ENCODE peak calls at places on chromosome X, in five cellular contexts. P, O, X, U and Z are unnamed samples.
A peak's percentile ranks its signal among the peaks of the same experiment; 100 is the strongest.

GRCh38 chrX:147550217-147550616 is 361.5 kb upstream of the FMR1 start:
- DNase-seq in O (no peak), P (no peak), X (no peak), U (no peak), Z (no peak)

GRCh38 chrX:40418413-40419195 is 162.2 kb upstream of the ATP6AP2 start:
- DNase-seq in O (no peak), X (peak; percentile 5), P (no peak), U (no peak), Z (no peak)

GRCh38 chrX:38220024-38220935 is at the start of gene SRPX:
- DNase-seq in X (peak; percentile 64), O (no peak), U (no peak), P (no peak), Z (no peak)

GRCh38 chrX:87425618-87426017 is 92.0 kb upstream of the KLHL4 start:
- DNase-seq in P (no peak), U (no peak), X (no peak), O (no peak), Z (no peak)

GRCh38 chrX:42246814-42247213 is 323.5 kb upstream of the CASK start:
- DNase-seq in X (peak; percentile 24), P (no peak), O (no peak), U (no peak), Z (no peak)

GRCh38 chrX:23389196-23389792 is 54.6 kb downstream of the PTCHD1 start:
- DNase-seq in X (no peak), U (no peak), P (no peak), O (no peak), Z (no peak)

GRCh38 chrX:113743069-113743468 is 840.8 kb upstream of the HTR2C start:
- DNase-seq in U (no peak), P (no peak), X (no peak), O (no peak), Z (peak; percentile 20)

GRCh38 chrX:150060406-150060805 is 122.1 kb upstream of the EOLA2 start:
- DNase-seq in P (no peak), O (no peak), X (no peak), U (no peak), Z (no peak)

GRCh38 chrX:26915064-26915463 is 548.1 kb downstream of the PPP4R3C start:
- DNase-seq in X (no peak), O (no peak), P (no peak), U (no peak), Z (no peak)

GRCh38 chrX:9180623-9181022 is 146.7 kb upstream of the FAM9B start:
- DNase-seq in O (no peak), P (no peak), U (no peak), X (peak; percentile 23), Z (no peak)

GRCh38 chrX:145631461-145631951 is 186.1 kb upstream of the SLITRK2 start:
- DNase-seq in X (no peak), O (no peak), U (no peak), P (no peak), Z (no peak)

GRCh38 chrX:85084770-85085393 is 81.2 kb downstream of the APOOL start:
- DNase-seq in P (no peak), U (no peak), O (no peak), X (peak; percentile 12), Z (no peak)

GRCh38 chrX:2761246-2761645 is 9.4 kb downstream of the XG start:
- DNase-seq in O (no peak), P (no peak), U (no peak), X (no peak), Z (no peak)

GRCh38 chrX:148024425-148025148 is 43.5 kb downstream of the FMR1NB start:
- DNase-seq in X (no peak), U (no peak), O (no peak), P (no peak), Z (peak; percentile 19)